ENCODE peak calls at places on chromosome 1, in four cellular contexts. J is GM10248; C is CD8-positive, alpha-beta T cell; N is HL-60. X is an unnamed sample.

GRCh38 chr1:203289281-203289981 is 15.9 kb upstream of the BTG2 start:
- DNase-seq in J (peak), C (peak), N (peak), X (peak)

GRCh38 chr1:239367417-239367816 is 19.0 kb upstream of the CHRM3 start:
- DNase-seq in J (no peak), C (no peak), N (no peak), X (no peak)

GRCh38 chr1:93196591-93196990 is 16.1 kb downstream of the CCDC18 start:
- DNase-seq in J (no peak), C (no peak), N (no peak), X (no peak)

GRCh38 chr1:234645474-234645953 is 35.5 kb upstream of the IRF2BP2 start:
- DNase-seq in J (no peak), C (no peak), N (peak), X (no peak)

GRCh38 chr1:162328507-162328906 is 48.1 kb downstream of the SPATA46 start:
- DNase-seq in J (no peak), C (no peak), N (no peak), X (no peak)

GRCh38 chr1:14698206-14698605 is 99.7 kb downstream of the KAZN start:
- DNase-seq in J (no peak), C (no peak), N (no peak), X (no peak)

GRCh38 chr1:42730988-42731387 is 9.0 kb downstream of the CLDN19 start:
- DNase-seq in J (no peak), C (no peak), N (no peak), X (no peak)

GRCh38 chr1:5834477-5835178 is 157.6 kb downstream of the NPHP4 start:
- DNase-seq in J (no peak), C (no peak), N (no peak), X (no peak)

GRCh38 chr1:95169544-95169943 is 52.4 kb downstream of the TLCD4 start:
- DNase-seq in J (no peak), C (no peak), N (no peak), X (no peak)

GRCh38 chr1:44798481-44799365 is 1.5 kb upstream of the PLK3 start:
- DNase-seq in J (no peak), C (no peak), N (no peak), X (no peak)

GRCh38 chr1:183249941-183250452 is 63.9 kb downstream of the LAMC2 start:
- DNase-seq in J (no peak), C (no peak), N (no peak), X (no peak)

GRCh38 chr1:173568483-173568882 is 34.4 kb downstream of the SLC9C2 start:
- DNase-seq in J (no peak), C (no peak), N (no peak), X (no peak)

GRCh38 chr1:173560300-173560699 is 42.6 kb downstream of the SLC9C2 start:
- DNase-seq in J (no peak), C (no peak), N (no peak), X (no peak)

GRCh38 chr1:173561263-173561662 is 41.6 kb downstream of the SLC9C2 start:
- DNase-seq in J (no peak), C (no peak), N (no peak), X (no peak)

DNA sequence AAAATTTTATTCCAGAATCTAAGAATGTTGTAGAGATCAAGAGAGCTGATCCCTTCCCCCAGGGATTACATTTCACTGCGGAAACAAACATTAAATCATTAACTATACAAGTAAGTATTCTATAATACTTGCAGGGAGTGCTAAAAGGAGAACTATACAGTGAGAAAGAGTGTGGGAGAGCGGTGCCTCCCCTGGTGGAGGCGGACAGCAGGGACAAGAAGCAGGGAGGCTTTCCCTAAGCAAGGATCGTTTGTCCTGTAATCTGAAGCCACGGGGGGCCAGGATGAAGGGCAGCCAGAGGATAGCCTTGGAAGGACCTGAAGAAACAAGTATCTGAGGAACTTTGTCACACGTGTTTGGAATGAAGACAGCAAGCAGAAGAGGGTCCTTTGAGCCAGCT is 40.1 kb downstream of the SLC9C2 start:
- DNase-seq in J (no peak), C (no peak), N (no peak), X (no peak)
- TF ChIP-seq CTCF in J (no peak), C (no peak), N (no peak), X (no peak)

DNA sequence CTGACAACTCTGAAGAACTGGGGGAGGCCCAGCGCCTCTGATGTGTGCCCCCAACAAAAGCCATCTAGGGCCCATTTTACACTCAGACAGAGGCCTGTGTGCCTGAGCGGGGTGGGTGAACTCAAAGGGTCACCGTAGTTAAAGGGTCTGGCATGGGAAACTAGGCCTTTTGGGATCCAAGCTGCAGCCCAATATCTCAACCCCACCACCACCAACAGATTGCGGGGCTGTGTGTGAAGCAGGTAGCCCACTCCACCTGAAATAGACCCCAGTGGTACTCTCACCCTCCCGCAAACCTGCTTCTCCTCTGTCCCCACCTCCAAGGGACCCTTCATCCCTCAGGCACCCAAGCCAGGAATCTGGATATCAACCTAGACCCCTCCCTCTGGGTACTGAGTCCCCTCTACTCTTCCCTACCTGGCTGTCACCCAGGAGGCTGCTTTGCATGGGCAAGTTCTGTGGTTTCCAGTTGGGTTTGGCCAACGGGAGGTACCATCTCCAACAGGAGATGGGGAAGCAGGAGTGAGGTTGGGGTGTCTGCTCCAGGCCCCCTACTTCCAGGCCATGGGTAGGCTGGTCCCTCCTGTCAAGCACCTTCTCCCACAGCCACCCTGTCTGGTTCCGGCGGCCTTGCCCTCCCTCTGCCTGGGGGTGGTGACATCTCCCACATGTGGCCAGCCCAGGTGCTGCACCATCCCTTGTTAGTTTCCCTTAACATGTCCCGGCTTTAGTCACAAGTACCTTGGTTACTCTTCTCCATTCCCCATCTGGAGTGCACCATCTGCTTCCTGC is 35.2 kb upstream of the LRP8 start:
- DNase-seq in J (no peak), C (no peak), N (no peak), X (no peak)
- TF ChIP-seq CTCF in J (no peak), C (no peak), N (no peak), X (no peak)

DNA sequence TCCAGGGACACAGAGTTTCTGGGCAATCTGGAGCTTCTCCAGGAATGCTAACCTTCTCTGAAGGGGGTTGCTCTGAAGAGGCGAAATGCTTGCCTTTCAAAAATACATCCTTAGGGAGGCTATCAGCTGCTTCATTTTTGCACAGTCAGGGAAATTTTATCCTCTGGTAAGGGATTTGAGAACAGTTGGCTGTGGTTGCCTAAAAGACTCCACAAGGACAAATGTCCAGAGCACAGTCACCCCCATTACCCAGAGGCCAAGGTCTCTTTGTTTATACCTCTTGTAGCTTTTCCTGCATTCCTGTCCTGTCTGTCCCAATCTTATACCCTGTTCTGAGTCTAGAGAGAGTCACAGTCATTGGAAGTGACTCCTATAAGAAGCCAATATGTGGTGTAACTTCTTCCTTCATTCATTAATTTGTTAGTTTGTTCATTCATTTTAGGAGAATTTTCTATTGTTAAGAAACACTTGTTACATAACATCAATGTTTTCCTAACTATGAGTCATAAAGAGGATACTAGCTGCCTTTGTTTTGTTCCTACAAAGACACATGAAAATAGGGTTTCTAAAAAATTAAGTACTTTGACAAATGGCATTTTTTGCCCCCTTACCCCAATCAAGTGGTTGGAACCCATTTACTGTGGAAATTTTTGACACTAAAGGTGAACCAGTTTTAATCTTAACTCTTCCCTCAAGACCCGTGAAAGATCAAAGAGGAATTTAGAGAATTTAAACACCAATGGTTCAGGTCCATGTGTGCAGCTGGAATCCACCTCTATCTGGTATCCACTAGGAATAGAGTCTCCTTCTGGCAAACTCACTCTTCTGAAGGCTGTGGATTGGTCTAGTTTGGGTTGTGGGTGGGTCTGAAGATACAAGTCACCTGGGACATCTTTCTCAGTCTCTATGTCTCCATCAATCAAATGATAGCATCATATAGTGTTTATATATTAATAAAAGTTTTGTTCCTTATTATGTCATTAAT is 47.1 kb downstream of the GPR88 start:
- DNase-seq in J (no peak), C (no peak), N (peak), X (no peak)
- TF ChIP-seq CTCF in J (no peak), C (no peak), N (no peak), X (no peak)

GRCh38 chr1:59212715-59213114 is 84.2 kb upstream of the FGGY start:
- DNase-seq in J (no peak), C (no peak), N (no peak), X (no peak)

GRCh38 chr1:59219926-59220325 is 77.0 kb upstream of the FGGY start:
- DNase-seq in J (no peak), C (no peak), N (peak), X (no peak)

GRCh38 chr1:59218521-59219236 is 78.2 kb upstream of the FGGY start:
- DNase-seq in J (no peak), C (no peak), N (peak), X (no peak)

GRCh38 chr1:59214764-59215208 is 82.1 kb upstream of the FGGY start:
- DNase-seq in J (no peak), C (no peak), N (no peak), X (no peak)

DNA sequence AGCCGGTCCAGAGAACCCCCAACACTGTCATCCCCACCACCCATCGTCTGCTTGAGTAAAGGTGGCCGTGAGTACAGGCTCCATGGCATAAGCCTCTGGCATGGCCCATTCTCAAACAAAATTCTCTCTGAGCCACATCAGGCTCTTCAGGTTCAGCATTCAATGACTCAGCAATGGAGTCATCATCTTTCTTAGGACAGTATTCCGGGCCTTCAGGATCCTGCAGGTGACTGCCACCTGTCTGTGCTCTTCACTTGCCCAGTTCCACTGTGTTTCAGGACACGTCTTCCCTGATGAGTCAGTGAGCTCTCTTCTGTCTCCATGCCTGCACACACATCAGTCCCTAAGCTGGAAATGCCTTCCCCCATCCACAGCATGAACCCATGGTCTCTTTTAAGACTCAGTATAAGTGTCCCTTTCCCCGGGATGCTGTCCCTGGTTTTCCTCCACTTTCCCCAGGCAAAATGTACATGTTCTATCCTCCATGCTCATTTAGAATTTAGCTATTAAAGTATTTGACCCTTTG is 81.1 kb upstream of the FGGY start:
- DNase-seq in J (no peak), C (no peak), N (no peak), X (no peak)
- TF ChIP-seq CTCF in J (no peak), C (no peak), N (no peak), X (no peak)

GRCh38 chr1:113677250-113678158 is 81.8 kb downstream of the PHTF1 start:
- DNase-seq in J (peak), C (no peak), N (no peak), X (peak)

GRCh38 chr1:113676524-113676923 is 82.8 kb downstream of the PHTF1 start:
- DNase-seq in J (no peak), C (no peak), N (no peak), X (no peak)

GRCh38 chr1:113675299-113675698 is 84.0 kb downstream of the PHTF1 start:
- DNase-seq in J (no peak), C (no peak), N (no peak), X (no peak)

GRCh38 chr1:113674591-113674990 is 84.7 kb downstream of the PHTF1 start:
- DNase-seq in J (no peak), C (no peak), N (no peak), X (no peak)

GRCh38 chr1:113678159-113678469 is 81.2 kb downstream of the PHTF1 start:
- DNase-seq in J (no peak), C (no peak), N (no peak), X (no peak)
- TF ChIP-seq CTCF in J (no peak), C (peak), N (no peak), X (no peak)

DNA sequence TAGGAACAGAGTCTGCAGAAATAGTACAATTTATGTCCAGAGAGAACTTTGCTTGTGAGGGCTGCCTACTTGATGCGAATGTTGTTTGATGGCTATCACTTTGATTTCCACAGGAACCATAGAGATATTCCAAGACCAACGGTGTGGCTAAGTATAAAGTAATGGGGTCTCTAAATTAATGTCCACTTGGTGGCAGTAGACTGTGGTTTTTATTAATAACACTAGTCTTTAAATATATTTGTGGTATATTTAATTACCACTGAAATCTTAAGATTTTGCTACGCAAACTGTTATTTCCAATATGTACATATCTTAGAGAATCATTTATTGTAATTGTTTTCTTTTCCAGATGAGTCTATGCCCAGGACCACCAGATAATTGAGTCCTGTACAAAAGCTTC is 647.9 kb downstream of the PLA2G4A start:
- DNase-seq in J (no peak), C (no peak), N (no peak), X (no peak)
- TF ChIP-seq CTCF in J (no peak), C (no peak), N (no peak), X (no peak)

DNA sequence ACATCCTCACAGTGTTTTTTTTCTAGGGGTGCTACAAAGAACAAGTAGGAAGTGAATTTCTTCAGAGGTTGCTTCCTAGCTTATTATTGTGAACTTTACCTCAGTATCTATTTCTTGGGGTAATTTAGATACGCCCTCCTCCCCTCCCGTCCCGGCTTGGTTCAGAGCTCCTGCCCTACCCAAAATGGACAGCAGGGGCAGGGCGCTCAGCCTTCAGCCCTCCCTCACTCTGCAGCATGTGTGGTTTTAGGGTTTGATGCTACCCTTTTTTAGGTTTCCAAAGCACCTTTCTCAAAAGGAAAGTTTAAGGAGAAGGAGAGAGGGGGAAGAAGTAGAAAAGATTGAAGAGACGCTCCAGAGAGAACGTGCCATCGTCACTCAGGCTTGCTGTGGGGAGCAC is 16.9 kb upstream of the POGK start:
- DNase-seq in J (no peak), C (no peak), N (no peak), X (no peak)
- TF ChIP-seq CTCF in J (no peak), C (peak), N (no peak), X (no peak)

GRCh38 chr1:226349081-226349480 is 40.1 kb upstream of the LIN9 start:
- DNase-seq in J (no peak), C (no peak), N (no peak), X (no peak)
- TF ChIP-seq CTCF in J (no peak), C (no peak), N (no peak), X (no peak)